ENCODE peak calls at places on chromosome 5, in eight cellular contexts. T is Kasumi-1, X is aorta, Q is AG08396, I is hypothalamus, A is cardiac muscle cell, G is GM19239, K is T-cell. H is an unnamed sample.

GRCh38 chr5:34041247-34041972 is 1.6 kb downstream of the C1QTNF3 start:
- DNase-seq in G (no peak), T (no peak), X (no peak), A (no peak), Q (no peak), I (no peak), K (no peak), H (no peak)

GRCh38 chr5:168607946-168608345 is 28.8 kb upstream of the PANK3 start:
- DNase-seq in X (no peak), T (no peak), A (no peak), G (no peak), Q (no peak), K (no peak), I (no peak), H (no peak)

GRCh38 chr5:116137544-116138378 is 52.9 kb downstream of the COMMD10 start:
- DNase-seq in X (no peak), G (no peak), Q (peak), T (peak), I (peak), A (peak), K (no peak), H (peak)

GRCh38 chr5:176492431-176492830 is 44.2 kb downstream of the FAF2 start:
- DNase-seq in K (no peak), T (no peak), Q (no peak), G (no peak), A (peak), I (no peak), X (no peak), H (no peak)

GRCh38 chr5:42995152-42995751 is 44.9 kb downstream of the ANXA2R start:
- DNase-seq in Q (no peak), T (no peak), G (no peak), K (no peak), X (no peak), A (peak), I (no peak), H (no peak)

GRCh38 chr5:79564798-79565279 is 47.4 kb upstream of the TENT2 start:
- DNase-seq in A (no peak), G (no peak), K (no peak), I (no peak), Q (no peak), X (no peak), T (no peak), H (no peak)

GRCh38 chr5:149434162-149435014 is 55.3 kb upstream of the IL17B start:
- DNase-seq in K (peak), I (peak), Q (peak), G (peak), A (peak), T (peak), X (no peak), H (peak)

GRCh38 chr5:173233347-173234128 is 1.5 kb downstream of the NKX2-5 start:
- DNase-seq in T (no peak), A (no peak), K (no peak), G (no peak), Q (no peak), I (no peak), X (no peak), H (no peak)

GRCh38 chr5:108884736-108885135 is 137.0 kb downstream of the FER start:
- DNase-seq in A (peak), X (no peak), I (no peak), Q (peak), K (no peak), G (no peak), T (no peak), H (no peak)

GRCh38 chr5:10599828-10600227 is 36.0 kb downstream of the ANKRD33B start:
- DNase-seq in T (no peak), X (no peak), I (no peak), A (peak), Q (no peak), K (no peak), G (no peak), H (no peak)

GRCh38 chr5:137899493-137899892 is 10.2 kb downstream of the PKD2L2 start:
- DNase-seq in Q (no peak), X (no peak), A (no peak), T (no peak), K (no peak), I (no peak), G (no peak), H (no peak)

GRCh38 chr5:83865579-83865978 is 144.9 kb upstream of the HAPLN1 start:
- DNase-seq in X (no peak), G (no peak), A (no peak), K (no peak), Q (no peak), T (no peak), I (no peak), H (no peak)

GRCh38 chr5:139878093-139878492 is 82.5 kb downstream of the PSD2 start:
- DNase-seq in K (no peak), G (no peak), Q (no peak), A (no peak), X (no peak), T (no peak), I (peak), H (no peak)

GRCh38 chr5:91126448-91126847 is 256.7 kb downstream of the ARRDC3 start:
- DNase-seq in T (no peak), I (no peak), K (no peak), G (no peak), Q (peak), A (peak), X (peak), H (no peak)

H was measured in endothelial cell.